ENCODE peak calls at places on chromosomes 5 and 9, in six cellular contexts. Y is tibial artery, F is PC-9, C is IMR-90, O is neural progenitor cell, S is uterus. H is an unnamed sample.
A peak's percentile ranks its signal among the peaks of the same experiment; 100 is the strongest.

GRCh38 chr9:94920439-94920951 is 194.0 kb downstream of the AOPEP start:
- DNase-seq in S (peak; percentile 78), Y (peak; percentile 91), O (no peak), C (peak; percentile 63), F (peak; percentile 74), H (peak; percentile 49)

GRCh38 chr9:138120072-138120471 is 242.5 kb downstream of the CACNA1B start:
- DNase-seq in O (no peak), F (no peak), Y (no peak), C (no peak), S (no peak), H (no peak)

GRCh38 chr5:5665225-5666075 is 243.0 kb downstream of the ICE1 start:
- DNase-seq in F (peak; percentile 86), Y (no peak), O (no peak), S (no peak), C (no peak), H (no peak)

GRCh38 chr5:74200560-74200959 is 440.0 kb downstream of the ENC1 start:
- DNase-seq in C (no peak), F (peak; percentile 65), S (no peak), O (no peak), Y (no peak), H (no peak)

GRCh38 chr9:104911029-104911607 is 16.8 kb downstream of the ABCA1 start:
- DNase-seq in O (no peak), C (peak; percentile 71), Y (no peak), F (no peak), S (no peak), H (no peak)

GRCh38 chr9:105854056-105854782 is 159.9 kb downstream of the TMEM38B start:
- DNase-seq in S (no peak), C (no peak), Y (no peak), O (no peak), F (no peak), H (no peak)

GRCh38 chr5:140108093-140109049 is 5.5 kb upstream of the PURA start:
- DNase-seq in F (no peak), O (peak; percentile 61), Y (peak; percentile 69), S (peak; percentile 33), C (no peak), H (no peak)

GRCh38 chr5:157351386-157352089 is 85.6 kb downstream of the CYFIP2 start:
- DNase-seq in O (no peak), C (no peak), F (no peak), S (no peak), Y (no peak), H (no peak)

GRCh38 chr5:134521831-134522230 is 3.6 kb upstream of the JADE2 start:
- DNase-seq in C (no peak), Y (no peak), O (no peak), S (no peak), F (no peak), H (no peak)

GRCh38 chr5:36058776-36059175 is 7.9 kb downstream of the UGT3A2 start:
- DNase-seq in C (no peak), Y (no peak), O (no peak), S (no peak), F (no peak), H (no peak)
- H3K9me3 ChIP-seq in C (no peaks in the 10 kb centered on the region), Y (no peaks in the 10 kb centered on the region), O (no peaks in the 10 kb centered on the region), S (no peaks in the 10 kb centered on the region), F (no peaks in the 10 kb centered on the region), H (no peaks in the 10 kb centered on the region)

GRCh38 chr9:106927916-106928315 is 65.0 kb downstream of the ZNF462 start:
- DNase-seq in F (no peak), O (no peak), S (no peak), C (peak; percentile 53), Y (no peak), H (no peak)

GRCh38 chr9:106930477-106930876 is 67.5 kb downstream of the ZNF462 start:
- DNase-seq in O (no peak), F (no peak), C (no peak), S (no peak), Y (no peak), H (no peak)

GRCh38 chr9:106928350-106928749 is 65.4 kb downstream of the ZNF462 start:
- DNase-seq in Y (no peak), F (no peak), C (no peak), S (no peak), O (no peak), H (no peak)

GRCh38 chr9:106932178-106932577 is 69.2 kb downstream of the ZNF462 start:
- DNase-seq in F (no peak), S (no peak), C (no peak), O (no peak), Y (no peak), H (no peak)

DNA sequence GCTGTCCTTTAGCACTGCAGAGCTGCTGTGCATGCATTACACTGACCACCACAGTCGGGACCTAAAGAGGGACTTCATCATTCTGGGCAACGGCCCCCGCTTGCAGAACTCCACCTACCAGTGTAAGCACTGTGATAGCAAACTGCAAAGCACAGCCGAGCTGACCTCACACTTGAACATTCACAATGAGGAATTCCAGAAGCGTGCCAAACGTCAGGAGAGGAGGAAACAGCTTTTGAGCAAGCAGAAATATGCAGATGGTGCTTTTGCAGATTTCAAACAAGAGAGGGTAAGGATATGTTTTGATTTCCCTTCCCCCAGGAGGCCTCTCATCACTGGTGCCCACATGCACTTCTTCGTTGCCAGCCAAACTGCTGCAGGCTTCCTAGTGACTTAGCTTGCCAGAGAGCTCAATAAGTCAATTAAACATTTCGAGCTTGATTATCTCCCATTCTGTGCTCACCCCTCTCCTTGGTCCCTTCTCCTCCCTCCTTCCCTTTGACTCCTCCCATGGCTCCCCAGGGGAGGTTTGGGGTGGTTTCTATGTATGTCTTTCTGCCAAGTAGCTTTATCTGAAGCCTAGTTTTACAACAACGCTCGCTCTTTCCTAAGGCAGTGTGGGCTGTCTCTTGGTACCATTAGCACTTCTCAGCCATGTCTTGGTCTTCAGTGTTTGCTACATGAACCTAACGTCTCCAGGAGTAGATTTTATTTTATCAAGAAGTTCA is 66.7 kb downstream of the ZNF462 start:
- DNase-seq in S (no peak), F (no peak), Y (no peak), C (peak; percentile 82), O (no peak), H (no peak)
- H3K36me3 ChIP-seq in S (no peaks in the 10 kb centered on the region), F (no peaks in the 10 kb centered on the region), Y (peaks cover 17% of the 10 kb centered on the region), C (peaks cover 51% of the 10 kb centered on the region), O (peaks cover 38% of the 10 kb centered on the region), H (peaks cover 2% of the 10 kb centered on the region)

GRCh38 chr5:159682623-159683022 is 233.7 kb upstream of the ADRA1B start:
- DNase-seq in C (no peak), O (no peak), S (no peak), Y (no peak), F (no peak), H (no peak)

GRCh38 chr5:159680095-159680494 is 236.2 kb upstream of the ADRA1B start:
- DNase-seq in F (no peak), S (no peak), C (no peak), Y (no peak), O (no peak), H (no peak)

GRCh38 chr5:159673538-159673937 is 242.7 kb upstream of the ADRA1B start:
- DNase-seq in O (no peak), S (no peak), F (no peak), C (no peak), Y (no peak), H (no peak)

GRCh38 chr5:159678800-159679392 is 237.4 kb upstream of the ADRA1B start:
- DNase-seq in F (no peak), O (no peak), Y (no peak), C (no peak), S (no peak), H (no peak)
- TF ChIP-seq CTCF in F (no peak), O (no peak), Y (no peak), C (no peak), S (no peak), H (no peak)

DNA sequence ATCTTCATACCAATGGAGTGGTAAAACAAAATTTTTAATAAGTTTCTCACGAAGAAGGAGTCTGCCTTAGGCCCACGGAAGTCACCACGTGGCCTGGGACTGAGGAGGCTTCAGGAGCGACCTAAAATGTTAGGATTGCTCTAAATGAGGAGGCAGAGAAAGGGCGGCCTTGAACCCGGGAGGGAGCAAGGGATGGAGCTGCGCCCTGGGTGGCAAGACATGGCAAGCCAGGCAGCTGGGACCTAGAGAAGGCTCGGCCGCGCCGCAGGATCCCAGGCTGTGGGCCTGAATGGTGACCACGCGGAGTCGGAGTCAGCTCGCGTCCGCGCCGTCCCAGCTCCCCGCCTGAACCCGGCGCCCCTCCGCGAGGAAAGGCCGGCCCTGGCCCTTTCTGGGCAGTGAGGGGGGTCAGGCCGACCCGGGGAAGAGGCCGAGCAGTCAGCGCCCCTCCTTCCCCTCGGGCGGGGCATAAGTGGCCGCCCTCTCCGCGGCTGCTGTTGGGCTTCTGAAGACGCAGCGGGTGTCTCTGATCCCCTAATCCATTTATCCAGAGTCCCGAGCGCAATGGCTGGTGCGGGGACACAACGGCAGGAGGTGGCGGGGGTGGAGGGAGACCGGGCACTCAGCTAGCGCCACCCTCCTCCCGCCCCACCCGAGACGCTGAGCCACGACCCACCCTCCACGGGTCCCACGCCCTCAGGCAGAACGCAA is 10.6 kb downstream of the IRX1 start:
- DNase-seq in O (peak; percentile 90), Y (no peak), S (no peak), C (no peak), F (no peak), H (no peak)
- H3K9me3 ChIP-seq in O (no peaks in the 10 kb centered on the region), Y (no peaks in the 10 kb centered on the region), S (no peaks in the 10 kb centered on the region), C (no peaks in the 10 kb centered on the region), F (peaks cover 6% of the 10 kb centered on the region), H (no peaks in the 10 kb centered on the region)

GRCh38 chr5:142314129-142314528 is 10.7 kb downstream of the SPRY4 start:
- DNase-seq in F (no peak), Y (no peak), S (no peak), C (no peak), O (no peak), H (no peak)
- H3K36me3 ChIP-seq in F (peaks cover 62% of the 10 kb centered on the region), Y (peaks cover 22% of the 10 kb centered on the region), S (no peaks in the 10 kb centered on the region), C (peaks cover 42% of the 10 kb centered on the region), O (no peaks in the 10 kb centered on the region), H (peaks cover 49% of the 10 kb centered on the region)

GRCh38 chr5:7897014-7897600 is 28.2 kb downstream of the MTRR start:
- DNase-seq in F (no peak), C (peak; percentile 52), S (no peak), Y (no peak), O (peak; percentile 42), H (no peak)
- TF ChIP-seq CTCF in F (peak; percentile 60), C (peak; percentile 45), S (no peak), Y (no peak), O (peak; percentile 64), H (no peak)

DNA sequence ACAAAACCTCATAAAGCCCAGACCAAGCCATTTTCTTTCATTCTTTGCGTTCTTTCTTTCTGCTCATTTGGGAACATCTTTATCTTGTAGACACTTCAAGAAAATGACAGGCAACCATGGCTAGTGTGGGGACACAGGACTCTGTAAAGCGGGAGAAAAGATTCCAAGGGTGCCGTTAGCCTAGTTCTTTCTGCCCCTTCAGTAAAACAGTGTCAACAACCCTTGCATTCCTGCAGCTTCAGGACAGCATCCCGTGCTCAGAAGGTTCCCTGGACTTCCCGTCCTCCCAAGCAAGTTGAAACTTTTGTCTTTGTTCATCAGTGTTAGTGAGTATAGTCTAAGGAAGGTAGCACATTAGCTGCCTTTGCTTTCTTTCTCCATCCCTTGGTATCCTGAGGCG is 41.9 kb downstream of the TAS2R1 start:
- DNase-seq in S (no peak), C (no peak), O (no peak), F (no peak), Y (no peak), H (no peak)
- H3K9me3 ChIP-seq in S (no peaks in the 10 kb centered on the region), C (no peaks in the 10 kb centered on the region), O (no peaks in the 10 kb centered on the region), F (no peaks in the 10 kb centered on the region), Y (no peaks in the 10 kb centered on the region), H (no peaks in the 10 kb centered on the region)

GRCh38 chr5:68224561-68225187 is 9.1 kb downstream of the PIK3R1 start:
- DNase-seq in C (peak; percentile 56), F (no peak), Y (no peak), O (no peak), S (no peak), H (no peak)
- H3K36me3 ChIP-seq in C (peaks cover 8% of the 10 kb centered on the region), F (no peaks in the 10 kb centered on the region), Y (peaks cover 29% of the 10 kb centered on the region), O (no peaks in the 10 kb centered on the region), S (no peaks in the 10 kb centered on the region), H (peaks cover 46% of the 10 kb centered on the region)